ENCODE peak calls at places on chromosomes 2 and 18, in six cellular contexts. B is activated CD8-positive, alpha-beta memory T cell treated with anti-CD3 and anti-CD28 coated beads for 1 hour; A is lower lobe of right lung; M is stimulated activated CD8-positive, alpha-beta memory T cell treated with anti-CD3 and anti-CD28 coated beads, Interleukin-7, amount 100 ng/mL, for 1 hour; Q is adrenal gland; J is glutamatergic neuron. U is an unnamed sample.

GRCh38 chr2:175251425-175252041 is 70.0 kb upstream of the ATP5MC3 start:
- DNase-seq in A (no peak), M (no peak), J (no peak), B (no peak), Q (no peak), U (no peak)

GRCh38 chr2:52976132-52976949 is 791.3 kb upstream of the CHAC2 start:
- DNase-seq in A (no peak), B (no peak), M (no peak), J (no peak), Q (no peak), U (no peak)

GRCh38 chr18:49226935-49227334 is 233.5 kb downstream of the DYM start:
- DNase-seq in B (no peak), J (no peak), M (no peak), Q (no peak), A (no peak), U (no peak)

GRCh38 chr2:24182507-24182906 is 7.7 kb downstream of the FAM228A start:
- DNase-seq in M (no peak), A (no peak), J (no peak), B (no peak), Q (no peak), U (no peak)

GRCh38 chr2:175205523-175205922 is 24.0 kb upstream of the ATP5MC3 start:
- DNase-seq in Q (no peak), A (no peak), J (no peak), M (no peak), B (no peak), U (no peak)

GRCh38 chr2:80938463-80938862 is 633.9 kb upstream of the LRRTM1 start:
- DNase-seq in Q (no peak), M (no peak), A (no peak), B (no peak), J (no peak), U (no peak)

GRCh38 chr18:25133879-25134278 is 218.1 kb downstream of the ZNF521 start:
- DNase-seq in Q (no peak), M (no peak), B (no peak), J (no peak), A (no peak), U (no peak)

GRCh38 chr18:80171190-80171872 is 62.3 kb downstream of the ADNP2 start:
- DNase-seq in Q (no peak), M (peak; percentile 34), B (peak; percentile 38), J (peak; percentile 83), A (peak; percentile 61), U (no peak)

GRCh38 chr2:173150963-173151362 is 75.3 kb downstream of the MAP3K20 start:
- DNase-seq in B (no peak), J (no peak), A (no peak), M (no peak), Q (no peak), U (no peak)

GRCh38 chr2:181678033-181678586 is 2.2 kb downstream of the NEUROD1 start:
- DNase-seq in J (peak; percentile 43), Q (peak; percentile 49), B (peak; percentile 19), A (peak; percentile 69), M (peak; percentile 19), U (no peak)

GRCh38 chr2:101619191-101619591 is 78.3 kb upstream of the MAP4K4 start:
- DNase-seq in M (no peak), A (peak; percentile 67), B (no peak), Q (peak; percentile 19), J (no peak), U (no peak)

GRCh38 chr2:217988014-217988839 is 14.6 kb downstream of the TNS1 start:
- DNase-seq in J (peak; percentile 89), M (peak; percentile 36), Q (peak; percentile 89), B (peak; percentile 43), A (peak; percentile 90), U (no peak)

GRCh38 chr18:74514860-74515495 is 18.8 kb downstream of the CNDP2 start:
- DNase-seq in A (no peak), Q (no peak), M (no peak), J (no peak), B (no peak), U (no peak)

GRCh38 chr18:515838-516237 is 15.3 kb upstream of the COLEC12 start:
- DNase-seq in A (no peak), B (no peak), Q (no peak), M (no peak), J (no peak), U (no peak)

GRCh38 chr2:62501794-62502500 is 4.0 kb downstream of the TMEM17 start:
- DNase-seq in A (no peak), M (no peak), B (no peak), J (no peak), Q (no peak), U (no peak)

GRCh38 chr2:41869542-41870256 is 178.1 kb upstream of the PKDCC start:
- DNase-seq in A (peak; percentile 73), J (peak; percentile 94), Q (peak; percentile 52), M (peak; percentile 60), B (peak; percentile 58), U (no peak)

GRCh38 chr2:222052934-222053367 is 245.8 kb downstream of the PAX3 start:
- DNase-seq in B (no peak), A (no peak), Q (no peak), M (no peak), J (peak; percentile 39), U (no peak)

GRCh38 chr2:24352664-24353063 is 7.7 kb downstream of the ITSN2 start:
- DNase-seq in B (no peak), Q (no peak), M (no peak), J (no peak), A (no peak), U (no peak)

GRCh38 chr2:120396519-120397361 is 50.8 kb downstream of the INHBB start:
- DNase-seq in M (no peak), A (no peak), J (no peak), B (no peak), Q (no peak), U (no peak)

GRCh38 chr2:192888090-192888489 is 693.4 kb upstream of the TMEFF2 start:
- DNase-seq in M (no peak), A (no peak), B (no peak), J (no peak), Q (no peak), U (no peak)

GRCh38 chr2:181738074-181738473 is 57.8 kb upstream of the NEUROD1 start:
- DNase-seq in B (no peak), J (no peak), Q (no peak), A (no peak), M (no peak), U (no peak)

GRCh38 chr2:186991766-186992417 is 142.9 kb upstream of the ZSWIM2 start:
- DNase-seq in M (no peak), A (no peak), J (no peak), B (no peak), Q (no peak), U (no peak)

GRCh38 chr2:88919087-88919738 is 227.7 kb downstream of the RPIA start:
- DNase-seq in M (no peak), A (no peak), B (no peak), Q (no peak), J (no peak), U (no peak)

GRCh38 chr2:61995059-61995458 is 89.6 kb downstream of the COMMD1 start:
- DNase-seq in B (no peak), J (no peak), A (no peak), M (no peak), Q (no peak), U (no peak)